ENCODE peak calls at places on chromosomes 5 and 9, in four cellular contexts. X is esophagus squamous epithelium, N is left ventricle myocardium inferior, P is tibial artery. T is an unnamed sample. For H3K36me3 and H3K4me1, the result is how much of the 10 kb centered on the place peaks cover.

GRCh38 chr5:151233576-151234202 is 9.8 kb upstream of the CCDC69 start:
- DNase-seq in N (no peak), P (no peak), X (no peak), T (no peak)

GRCh38 chr5:100787648-100788047 is 115.4 kb downstream of the ST8SIA4 start:
- DNase-seq in N (no peak), X (no peak), P (no peak), T (no peak)

GRCh38 chr5:135392256-135392655 is 6.8 kb downstream of the MACROH2A1 start:
- DNase-seq in X (no peak), P (no peak), N (no peak), T (no peak)

GRCh38 chr9:76564300-76564699 is 105.3 kb downstream of the GCNT1 start:
- DNase-seq in P (no peak), X (no peak), N (no peak), T (no peak)

GRCh38 chr9:112819635-112820496 is 69.3 kb downstream of the SNX30 start:
- DNase-seq in N (peak), X (no peak), P (peak), T (peak)

GRCh38 chr9:127290666-127291065 is 26.1 kb downstream of the GARNL3 start:
- DNase-seq in X (no peak), P (no peak), N (no peak), T (no peak)

GRCh38 chr9:124242331-124243194 is 15.2 kb upstream of the NEK6 start:
- DNase-seq in X (no peak), N (no peak), P (peak), T (peak)

GRCh38 chr5:107337281-107337680 is 333.5 kb downstream of the EFNA5 start:
- DNase-seq in P (no peak), X (no peak), N (no peak), T (no peak)

GRCh38 chr5:162929104-162929503 is 508.3 kb upstream of the CCNG1 start:
- DNase-seq in X (no peak), N (no peak), P (no peak), T (no peak)

DNA sequence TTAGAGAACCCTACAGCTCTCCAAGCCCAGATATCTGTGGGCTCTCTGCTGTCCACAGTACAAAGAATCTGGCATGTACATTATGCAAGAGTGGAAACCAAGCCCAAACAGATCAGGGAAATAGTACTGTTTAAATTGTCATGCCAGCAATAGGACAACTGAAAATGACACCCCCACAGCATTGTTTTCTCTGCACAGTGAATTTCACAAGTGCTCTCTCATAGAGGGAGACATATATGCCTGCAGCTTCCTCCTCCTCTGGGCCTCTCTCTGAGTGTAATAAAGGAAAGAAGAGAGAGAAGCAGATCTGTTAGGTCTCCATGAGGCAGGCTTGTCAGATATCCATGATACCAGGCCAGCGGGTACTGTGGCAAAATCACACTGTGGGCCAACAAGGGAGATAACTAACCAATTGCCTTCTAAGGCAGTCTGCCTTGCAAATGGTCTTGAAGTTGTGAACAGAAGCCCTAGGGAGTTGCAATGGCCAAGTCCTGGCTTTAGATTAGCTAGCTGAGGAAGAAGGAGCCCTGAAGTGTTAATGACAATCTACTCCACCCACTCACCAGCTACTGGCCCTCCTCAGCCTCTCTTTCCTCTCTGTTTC is 54.4 kb upstream of the JMY start:
- DNase-seq in P (no peak), N (no peak), X (no peak), T (no peak)
- H3K27ac ChIP-seq in P (no peak), N (no peak), X (peak), T (no peak)

DNA sequence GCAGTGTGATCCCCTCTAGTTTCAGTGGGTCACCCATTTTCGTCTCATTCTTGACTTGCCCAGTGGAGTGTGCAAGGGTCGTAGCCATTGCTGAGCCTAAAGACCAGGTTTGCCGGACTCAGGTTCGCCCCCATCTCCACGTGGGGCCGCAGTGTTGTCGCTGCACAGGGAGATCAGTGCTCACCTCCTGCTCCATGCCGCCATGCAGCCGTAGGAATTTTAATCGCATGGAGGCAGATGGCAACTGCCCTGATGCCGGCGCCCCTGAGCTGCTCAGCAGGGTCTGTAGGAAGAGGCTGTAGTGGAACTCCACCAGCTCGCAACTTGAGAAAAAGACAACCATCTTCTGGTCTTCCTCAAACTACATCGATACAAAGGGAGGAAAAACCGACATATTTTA is 24.1 kb downstream of the DDX31 start:
- DNase-seq in X (no peak), P (no peak), N (no peak), T (no peak)
- H3K36me3 ChIP-seq in X (half or more), P (half or more), N (half or more), T (half or more)

GRCh38 chr5:108842260-108842659 is 94.6 kb downstream of the FER start:
- DNase-seq in P (no peak), X (no peak), N (no peak), T (no peak)
- H3K4me1 ChIP-seq in P (under half), X (under half), N (under half), T (under half)

GRCh38 chr5:56447232-56447631 is 214.1 kb upstream of the ANKRD55 start:
- DNase-seq in P (no peak), X (no peak), N (no peak), T (no peak)
- H3K27ac ChIP-seq in P (no peak), X (no peak), N (no peak), T (no peak)

GRCh38 chr9:33132249-33132772 is 34.8 kb downstream of the B4GALT1 start:
- DNase-seq in N (no peak), P (peak), X (no peak), T (no peak)
- H3K36me3 ChIP-seq in N (half or more), P (half or more), X (half or more), T (under half)

GRCh38 chr9:2320126-2320525 is 301.5 kb upstream of the VLDLR start:
- DNase-seq in X (no peak), P (no peak), N (no peak), T (no peak)
- H3K4me1 ChIP-seq in X (under half), P (under half), N (under half), T (under half)